ENCODE peak calls at places on chromosomes 4 and X, in eight cellular contexts. P is coronary artery; H is upper lobe of right lung; F is central memory CD8-positive, alpha-beta T cell; N is HFF-Myc; Q is AG04449; L is AG08396; V is GM06990. S is an unnamed sample.

GRCh38 chr4:8510191-8510590 is 69.6 kb downstream of the TRMT44 start:
- DNase-seq in H (no peak), F (no peak), P (no peak), L (no peak), N (no peak), Q (no peak), V (no peak), S (no peak)

GRCh38 chr4:109052699-109053656 is 249.5 kb downstream of the COL25A1 start:
- DNase-seq in F (no peak), H (no peak), Q (no peak), N (no peak), L (no peak), V (no peak), P (no peak), S (no peak)

GRCh38 chrX:109918753-109919152 is 84.2 kb upstream of the TMEM164 start:
- DNase-seq in V (no peak), P (no peak), Q (no peak), N (no peak), H (no peak), L (no peak), F (no peak), S (no peak)

GRCh38 chr4:41199788-41200187 is 14.6 kb downstream of the APBB2 start:
- DNase-seq in F (no peak), Q (no peak), H (no peak), P (no peak), V (no peak), L (no peak), N (no peak), S (no peak)

GRCh38 chrX:105872921-105873320 is 50.6 kb downstream of the NRK start:
- DNase-seq in L (no peak), P (no peak), F (no peak), V (no peak), Q (no peak), H (no peak), N (no peak), S (no peak)

GRCh38 chr4:176534566-176534965 is 214.8 kb downstream of the SPCS3 start:
- DNase-seq in V (no peak), P (no peak), Q (peak), L (peak), H (no peak), F (no peak), N (peak), S (no peak)

GRCh38 chr4:147815741-147816140 is 83.9 kb downstream of the ARHGAP10 start:
- DNase-seq in H (no peak), V (no peak), L (no peak), N (no peak), F (no peak), Q (no peak), P (no peak), S (no peak)

GRCh38 chrX:133448512-133449076 is 33.3 kb upstream of the GPC4 start:
- DNase-seq in F (no peak), V (no peak), L (no peak), H (no peak), Q (no peak), N (no peak), P (no peak), S (no peak)

GRCh38 chr4:4595252-4595651 is 53.4 kb upstream of the STX18 start:
- DNase-seq in Q (no peak), L (no peak), P (no peak), V (no peak), N (no peak), F (no peak), H (no peak), S (no peak)

GRCh38 chr4:118927976-118928375 is 39.3 kb downstream of the SYNPO2 start:
- DNase-seq in P (no peak), V (no peak), F (no peak), H (no peak), L (no peak), N (no peak), Q (no peak), S (no peak)

GRCh38 chrX:104255465-104255864 is 732 bp upstream of the ESX1 start:
- DNase-seq in Q (no peak), V (no peak), N (no peak), F (no peak), H (no peak), P (no peak), L (no peak), S (no peak)

GRCh38 chr4:47933798-47934197 is 19.4 kb upstream of the NFXL1 start:
- DNase-seq in N (no peak), V (no peak), L (peak), H (no peak), P (no peak), Q (no peak), F (no peak), S (no peak)

GRCh38 chr4:88738714-88739366 is 41.2 kb upstream of the NAP1L5 start:
- DNase-seq in P (no peak), H (no peak), Q (no peak), N (no peak), V (no peak), F (no peak), L (no peak), S (no peak)

GRCh38 chr4:154807042-154807630 is 26.1 kb downstream of the RBM46 start:
- DNase-seq in N (peak), V (peak), L (no peak), Q (no peak), H (no peak), P (no peak), F (no peak), S (no peak)

GRCh38 chr4:68373513-68373912 is 23.6 kb upstream of the YTHDC1 start:
- DNase-seq in L (peak), N (no peak), V (peak), H (peak), P (peak), Q (no peak), F (no peak), S (peak)

GRCh38 chr4:17463606-17464005 is 48.3 kb downstream of the QDPR start:
- DNase-seq in P (no peak), F (no peak), V (no peak), H (no peak), Q (no peak), N (no peak), L (no peak), S (no peak)

GRCh38 chr4:142366821-142367220 is 479.3 kb downstream of the INPP4B start:
- DNase-seq in P (no peak), L (no peak), V (no peak), F (no peak), Q (no peak), H (no peak), N (peak), S (no peak)

GRCh38 chr4:88219099-88219498 is 60.7 kb upstream of the ABCG2 start:
- DNase-seq in L (peak), H (no peak), P (no peak), V (peak), N (peak), F (no peak), Q (peak), S (no peak)

GRCh38 chrX:46327229-46328081 is 217.8 kb downstream of the ZNF674 start:
- DNase-seq in H (peak), V (no peak), N (no peak), F (no peak), P (no peak), L (peak), Q (no peak), S (peak)

GRCh38 chr4:47135210-47135609 is 103.8 kb downstream of the GABRB1 start:
- DNase-seq in F (no peak), H (no peak), P (no peak), Q (no peak), N (no peak), L (no peak), V (no peak), S (no peak)

GRCh38 chrX:118839334-118839958 is 15.8 kb downstream of the ZCCHC12 start:
- DNase-seq in N (no peak), F (peak), H (peak), L (peak), Q (no peak), V (peak), P (no peak), S (peak)

GRCh38 chr4:177901786-177902185 is 459.5 kb upstream of the AGA start:
- DNase-seq in P (no peak), V (no peak), N (no peak), Q (no peak), F (no peak), H (no peak), L (no peak), S (no peak)

GRCh38 chrX:68719904-68720614 is 72.6 kb downstream of the STARD8 start:
- DNase-seq in H (no peak), N (no peak), F (no peak), L (no peak), V (no peak), Q (no peak), P (no peak), S (no peak)

GRCh38 chr4:122777846-122778501 is 45.5 kb downstream of the BBS12 start:
- DNase-seq in N (no peak), P (no peak), H (no peak), V (no peak), L (no peak), Q (peak), F (no peak), S (no peak)

GRCh38 chr4:27692868-27693634 is 832.4 kb downstream of the STIM2 start:
- DNase-seq in N (no peak), L (no peak), H (no peak), V (no peak), P (no peak), F (no peak), Q (no peak), S (no peak)

GRCh38 chr4:159902648-159903047 is 799.8 kb downstream of the RAPGEF2 start:
- DNase-seq in P (no peak), L (no peak), H (no peak), N (no peak), V (no peak), Q (no peak), F (no peak), S (no peak)

GRCh38 chr4:140281828-140282227 is 91.6 kb upstream of the SCOC start:
- DNase-seq in N (no peak), L (no peak), P (no peak), V (no peak), F (no peak), Q (no peak), H (no peak), S (no peak)

GRCh38 chr4:138062929-138063328 is 179.2 kb downstream of the SLC7A11 start:
- DNase-seq in N (no peak), Q (no peak), P (no peak), V (no peak), L (peak), H (no peak), F (no peak), S (peak)

GRCh38 chrX:73851014-73852009 is 288.3 kb downstream of the CHIC1 start:
- DNase-seq in N (no peak), Q (no peak), V (peak), P (peak), H (no peak), F (no peak), L (peak), S (no peak)

S was measured in endothelial cell.